ENCODE peak calls at places on chromosomes 2 and 18, in four cellular contexts. One of them, this sample, is unnamed.

GRCh38 chr2:150601280-150602038 is 114.0 kb upstream of the RND3 start:
- DNase-seq in K562: no peak
- DNase-seq in PC-9: peak; percentile 52
- DNase-seq in SK-N-SH: no peak
- DNase-seq in this sample: peak; percentile 81

GRCh38 chr2:172179045-172179742 is 76.5 kb upstream of the DLX2 start:
- DNase-seq in K562: no peak
- DNase-seq in PC-9: peak; percentile 84
- DNase-seq in SK-N-SH: no peak
- DNase-seq in this sample: peak; percentile 75

GRCh38 chr2:15034860-15035259 is 402.3 kb downstream of the LRATD1 start:
- DNase-seq in K562: no peak
- DNase-seq in PC-9: no peak
- DNase-seq in SK-N-SH: no peak
- DNase-seq in this sample: no peak

GRCh38 chr2:230956827-230957755 is 32.0 kb upstream of the GPR55 start:
- DNase-seq in K562: no peak
- DNase-seq in PC-9: no peak
- DNase-seq in SK-N-SH: peak; percentile 84
- DNase-seq in this sample: peak; percentile 47

GRCh38 chr18:70261141-70261788 is 27.6 kb upstream of the SOCS6 start:
- DNase-seq in K562: no peak
- DNase-seq in PC-9: no peak
- DNase-seq in SK-N-SH: no peak
- DNase-seq in this sample: no peak

GRCh38 chr2:235955664-235956063 is 212.5 kb downstream of the GBX2 start:
- DNase-seq in K562: no peak
- DNase-seq in PC-9: no peak
- DNase-seq in SK-N-SH: no peak
- DNase-seq in this sample: no peak

GRCh38 chr2:286774-287392 is 1.0 kb downstream of the ALKAL2 start:
- DNase-seq in K562: no peak
- DNase-seq in PC-9: no peak
- DNase-seq in SK-N-SH: peak; percentile 42
- DNase-seq in this sample: no peak

GRCh38 chr18:46148810-46149209 is 44.6 kb downstream of the HAUS1 start:
- DNase-seq in K562: peak; percentile 38
- DNase-seq in PC-9: peak; percentile 66
- DNase-seq in SK-N-SH: peak; percentile 70
- DNase-seq in this sample: peak; percentile 23

GRCh38 chr18:54822872-54823845 is 5.1 kb upstream of the RAB27B start:
- DNase-seq in K562: no peak
- DNase-seq in PC-9: peak; percentile 92
- DNase-seq in SK-N-SH: no peak
- DNase-seq in this sample: peak; percentile 86

GRCh38 chr18:13003466-13003896 is 12.3 kb downstream of the CEP192 start:
- DNase-seq in K562: peak; percentile 44
- DNase-seq in PC-9: no peak
- DNase-seq in SK-N-SH: peak; percentile 40
- DNase-seq in this sample: peak; percentile 62

GRCh38 chr2:37110306-37111212 is 26.2 kb downstream of the GPATCH11 start:
- DNase-seq in K562: no peak
- DNase-seq in PC-9: no peak
- DNase-seq in SK-N-SH: no peak
- DNase-seq in this sample: no peak

GRCh38 chr2:54975598-54976507 is 74.4 kb downstream of the RTN4 start:
- DNase-seq in K562: no peak
- DNase-seq in PC-9: no peak
- DNase-seq in SK-N-SH: no peak
- DNase-seq in this sample: no peak

GRCh38 chr18:79569720-79570119 is 109.9 kb upstream of the CTDP1 start:
- DNase-seq in K562: no peak
- DNase-seq in PC-9: no peak
- DNase-seq in SK-N-SH: no peak
- DNase-seq in this sample: no peak

DNA sequence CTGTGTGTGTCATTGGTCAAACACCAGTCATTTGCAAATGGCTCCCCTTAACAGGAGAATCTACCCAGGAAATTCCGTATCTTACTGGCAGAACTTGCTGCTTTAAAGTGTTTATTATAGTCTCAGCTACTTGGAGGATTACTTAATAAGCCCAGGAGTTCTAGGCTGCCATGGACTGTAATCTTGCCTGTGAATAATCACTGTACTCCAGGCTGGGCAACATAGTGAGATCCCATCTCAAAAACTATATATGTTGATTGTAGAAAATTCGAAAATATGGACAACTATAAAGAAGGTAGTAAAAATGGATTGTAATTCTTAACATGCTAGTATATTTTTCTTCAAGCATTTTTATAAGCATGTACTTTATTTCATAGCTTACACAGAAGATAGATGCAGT is 4.5 kb downstream of the ATIC start:
- DNase-seq in K562: no peak
- DNase-seq in PC-9: no peak
- DNase-seq in SK-N-SH: no peak
- DNase-seq in this sample: no peak
- H3K79me2 ChIP-seq in K562: peaks cover 86% of the 10 kb centered on the region
- H3K79me2 ChIP-seq in PC-9: peaks cover 83% of the 10 kb centered on the region
- H3K79me2 ChIP-seq in SK-N-SH: peaks cover 63% of the 10 kb centered on the region
- H3K79me2 ChIP-seq in this sample: peaks cover 44% of the 10 kb centered on the region

GRCh38 chr2:38748857-38749804 is 2.0 kb downstream of the SRSF7 start:
- DNase-seq in K562: peak; percentile 17
- DNase-seq in PC-9: no peak
- DNase-seq in SK-N-SH: no peak
- DNase-seq in this sample: no peak
- H3K79me2 ChIP-seq in K562: peaks cover 63% of the 10 kb centered on the region
- H3K79me2 ChIP-seq in PC-9: peaks cover 70% of the 10 kb centered on the region
- H3K79me2 ChIP-seq in SK-N-SH: peaks cover 70% of the 10 kb centered on the region
- H3K79me2 ChIP-seq in this sample: peaks cover 70% of the 10 kb centered on the region

GRCh38 chr18:59629894-59630293 is 67.3 kb downstream of the CCBE1 start:
- DNase-seq in K562: no peak
- DNase-seq in PC-9: no peak
- DNase-seq in SK-N-SH: no peak
- DNase-seq in this sample: no peak
- H3K79me2 ChIP-seq in K562: no peaks in the 10 kb centered on the region
- H3K79me2 ChIP-seq in PC-9: no peaks in the 10 kb centered on the region
- H3K79me2 ChIP-seq in SK-N-SH: peaks cover 5% of the 10 kb centered on the region
- H3K79me2 ChIP-seq in this sample: no peaks in the 10 kb centered on the region

GRCh38 chr2:181892795-181893435 is 1.4 kb downstream of the ITPRID2 start:
- DNase-seq in K562: no peak
- DNase-seq in PC-9: peak; percentile 54
- DNase-seq in SK-N-SH: no peak
- DNase-seq in this sample: peak; percentile 60
- H3K79me2 ChIP-seq in K562: peaks cover 58% of the 10 kb centered on the region
- H3K79me2 ChIP-seq in PC-9: peaks cover 59% of the 10 kb centered on the region
- H3K79me2 ChIP-seq in SK-N-SH: peaks cover 56% of the 10 kb centered on the region
- H3K79me2 ChIP-seq in this sample: peaks cover 61% of the 10 kb centered on the region

DNA sequence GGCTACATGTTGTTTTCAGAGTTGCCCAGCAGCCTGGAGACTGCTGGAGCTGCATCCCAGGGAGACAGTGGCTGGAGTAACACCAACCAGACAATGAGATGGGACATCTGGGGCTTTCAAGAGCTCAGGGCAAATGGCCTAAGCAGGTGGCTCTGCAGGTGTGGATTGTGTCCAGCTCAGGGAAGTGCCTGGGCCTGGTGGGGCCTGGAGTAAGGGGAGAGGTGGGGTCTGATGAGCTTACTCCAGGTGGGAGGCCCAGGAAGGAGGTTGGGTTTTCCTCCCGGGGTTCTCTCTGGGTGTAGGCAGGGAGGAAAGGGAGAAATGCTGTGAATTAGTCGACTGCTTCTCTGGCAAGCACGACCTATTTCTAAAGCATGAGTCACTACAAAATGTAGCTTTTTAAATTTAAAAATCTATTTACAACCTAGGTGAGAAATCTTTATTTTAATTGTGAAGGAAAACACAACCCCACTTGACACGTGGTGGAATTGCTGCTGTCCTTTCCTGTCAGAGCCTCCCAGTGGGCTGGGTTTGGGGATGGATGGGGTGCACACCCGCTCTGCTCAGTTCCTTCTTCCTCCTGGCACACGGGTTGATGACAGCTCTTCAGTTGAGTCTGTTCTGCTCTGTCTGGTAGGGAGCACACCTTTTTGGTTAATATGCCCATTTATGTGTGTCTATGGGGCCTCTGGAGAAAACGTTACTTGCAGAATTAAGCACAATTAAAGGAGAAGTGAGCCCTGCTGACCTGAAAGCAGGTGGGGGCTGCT is 81.6 kb downstream of the SH3RF3 start:
- DNase-seq in K562: no peak
- DNase-seq in PC-9: no peak
- DNase-seq in SK-N-SH: no peak
- DNase-seq in this sample: peak; percentile 35
- H3K79me2 ChIP-seq in K562: no peaks in the 10 kb centered on the region
- H3K79me2 ChIP-seq in PC-9: peaks cover 66% of the 10 kb centered on the region
- H3K79me2 ChIP-seq in SK-N-SH: peaks cover 31% of the 10 kb centered on the region
- H3K79me2 ChIP-seq in this sample: peaks cover 1% of the 10 kb centered on the region